ENCODE peak calls at places on chromosomes 5 and 9, in seven cellular contexts. F is fibroblast of mammary gland, J is endothelial cell, K is Calu3, D is lower leg skin, A is left ventricle myocardium inferior, U is sigmoid colon. G is an unnamed sample.
A peak's percentile ranks its signal among the peaks of the same experiment; 100 is the strongest.

GRCh38 chr5:1789838-1790462 is 9.7 kb downstream of the MRPL36 start:
- DNase-seq in D (peak; percentile 37), U (peak; percentile 46), K (no peak), A (no peak), J (no peak), F (peak; percentile 73), G (no peak)

GRCh38 chr9:82101475-82101874 is 112.9 kb downstream of the SPATA31D1 start:
- DNase-seq in A (no peak), U (no peak), J (no peak), F (peak; percentile 29), D (no peak), K (no peak), G (no peak)

GRCh38 chr5:168753691-168754254 is 174.6 kb upstream of the PANK3 start:
- DNase-seq in U (no peak), A (no peak), F (no peak), J (no peak), K (no peak), D (peak; percentile 75), G (no peak)

GRCh38 chr5:463952-464351 is 21.0 kb downstream of the EXOC3 start:
- DNase-seq in D (peak; percentile 81), U (peak; percentile 24), F (no peak), A (peak; percentile 12), K (no peak), J (no peak), G (peak; percentile 62)

GRCh38 chr5:158039441-158039840 is 180.5 kb upstream of the CLINT1 start:
- DNase-seq in J (no peak), F (no peak), D (no peak), U (no peak), K (no peak), A (no peak), G (no peak)

GRCh38 chr5:155087036-155087435 is 73.5 kb downstream of the KIF4B start:
- DNase-seq in K (no peak), D (no peak), J (no peak), U (no peak), A (no peak), F (peak; percentile 40), G (no peak)

GRCh38 chr9:14372437-14373318 is 58.7 kb upstream of the NFIB start:
- DNase-seq in A (peak; percentile 51), D (no peak), F (peak; percentile 72), J (peak; percentile 54), U (peak; percentile 76), K (peak; percentile 24), G (no peak)

GRCh38 chr9:86082870-86083269 is 16.5 kb downstream of the GOLM1 start:
- DNase-seq in U (no peak), D (no peak), F (no peak), A (no peak), J (no peak), K (no peak), G (no peak)

GRCh38 chr5:113115061-113115460 is 138.5 kb downstream of the DCP2 start:
- DNase-seq in K (no peak), U (no peak), D (no peak), F (no peak), J (no peak), A (no peak), G (no peak)

GRCh38 chr9:112496074-112496722 is 9.6 kb downstream of the KIAA1958 start:
- DNase-seq in F (no peak), A (no peak), K (no peak), D (no peak), J (no peak), U (no peak), G (no peak)

GRCh38 chr5:107652839-107653607 is 17.7 kb downstream of the EFNA5 start:
- DNase-seq in A (no peak), K (no peak), F (no peak), D (no peak), J (no peak), U (no peak), G (no peak)

GRCh38 chr5:141762316-141762715 is 80.3 kb upstream of the ARAP3 start:
- DNase-seq in A (no peak), J (no peak), D (no peak), U (no peak), K (no peak), F (no peak), G (no peak)

GRCh38 chr5:175223336-175223735 is 220.6 kb downstream of the DRD1 start:
- DNase-seq in D (no peak), K (no peak), J (no peak), A (no peak), U (no peak), F (no peak), G (no peak)

GRCh38 chr9:100229561-100229960 is 123.2 kb downstream of the TEX10 start:
- DNase-seq in U (no peak), A (no peak), F (no peak), D (no peak), J (no peak), K (no peak), G (no peak)

GRCh38 chr9:81575976-81576375 is 113.4 kb downstream of the TLE1 start:
- DNase-seq in K (no peak), A (no peak), D (no peak), F (peak; percentile 33), U (no peak), J (no peak), G (no peak)

GRCh38 chr9:104279535-104280215 is 185.6 kb downstream of the SMC2 start:
- DNase-seq in D (no peak), F (peak; percentile 33), A (no peak), K (no peak), U (no peak), J (no peak), G (no peak)

GRCh38 chr9:76292246-76292645 is 102.0 kb downstream of the RFK start:
- DNase-seq in J (no peak), A (no peak), F (peak; percentile 52), U (no peak), K (no peak), D (no peak), G (no peak)

GRCh38 chr5:61357745-61358144 is 25.7 kb downstream of the ZSWIM6 start:
- DNase-seq in A (no peak), F (peak; percentile 45), J (peak; percentile 30), D (no peak), K (no peak), U (no peak), G (no peak)

GRCh38 chr9:5186416-5187169 is 1.2 kb upstream of the INSL6 start:
- DNase-seq in D (no peak), A (no peak), K (peak; percentile 49), F (peak; percentile 67), U (no peak), J (peak; percentile 57), G (no peak)

GRCh38 chr5:90547072-90547536 is 11.5 kb upstream of the ADGRV1 start:
- DNase-seq in K (no peak), A (no peak), D (no peak), U (no peak), F (no peak), J (no peak), G (no peak)

GRCh38 chr5:170917113-170917512 is 55.3 kb downstream of the RANBP17 start:
- DNase-seq in A (no peak), J (no peak), D (no peak), F (peak; percentile 5), U (no peak), K (no peak), G (no peak)
- TF ChIP-seq CTCF in A (no peak), J (no peak), D (no peak), F (peak; percentile 19), U (no peak), K (no peak), G (peak; percentile 80)

GRCh38 chr5:134438641-134439621 is 27.2 kb upstream of the CDKN2AIPNL start:
- DNase-seq in D (peak; percentile 95), J (no peak), U (peak; percentile 94), K (peak; percentile 86), F (peak; percentile 98), A (peak; percentile 78), G (no peak)
- TF ChIP-seq CTCF in D (no peak), J (no peak), U (no peak), K (no peak), F (no peak), A (peak; percentile 28), G (no peak)

GRCh38 chr5:14249258-14250093 is 106.3 kb downstream of the TRIO start:
- DNase-seq in U (no peak), K (no peak), F (no peak), A (no peak), D (no peak), J (no peak), G (no peak)

GRCh38 chr5:14251733-14252132 is 108.6 kb downstream of the TRIO start:
- DNase-seq in J (no peak), K (no peak), D (no peak), F (no peak), U (no peak), A (no peak), G (no peak)

GRCh38 chr5:14250778-14251711 is 107.9 kb downstream of the TRIO start:
- DNase-seq in D (no peak), U (no peak), K (no peak), F (no peak), A (no peak), J (no peak), G (no peak)

GRCh38 chr5:14252793-14253192 is 109.7 kb downstream of the TRIO start:
- DNase-seq in J (no peak), A (no peak), D (no peak), U (no peak), K (no peak), F (no peak), G (no peak)

GRCh38 chr5:14250094-14250777 is 107.1 kb downstream of the TRIO start:
- DNase-seq in K (no peak), D (peak; percentile 91), A (peak; percentile 66), U (peak; percentile 93), F (peak; percentile 84), J (no peak), G (no peak)
- TF ChIP-seq CTCF in K (no peak), D (no peak), A (no peak), U (no peak), F (no peak), J (no peak), G (no peak)

GRCh38 chr9:94713446-94714185 is 12.9 kb upstream of the AOPEP start:
- DNase-seq in F (no peak), A (no peak), D (no peak), J (no peak), U (no peak), K (no peak), G (no peak)
- TF ChIP-seq CTCF in F (no peak), A (no peak), D (no peak), J (no peak), U (no peak), K (no peak), G (no peak)

GRCh38 chr9:27157736-27158135 is 48.7 kb downstream of the TEK start:
- DNase-seq in U (no peak), J (no peak), K (no peak), F (no peak), D (no peak), A (no peak), G (no peak)
- TF ChIP-seq CTCF in U (no peak), J (no peak), K (no peak), F (no peak), D (no peak), A (no peak), G (no peak)